ENCODE peak calls at places on chromosomes 16 and 17, in six cellular contexts. E is IMR-90, Z is H1, B is mesendoderm, V is trophoblast cell, N is mesenchymal stem cell. M is an unnamed sample.

GRCh38 chr17:72297326-72298115 is 176.7 kb downstream of the SOX9 start:
- DNase-seq in B (peak; percentile 29), V (no peak), Z (no peak), E (peak; percentile 69), N (peak; percentile 7), M (no peak)

GRCh38 chr17:8253801-8254200 is 4.7 kb downstream of the PFAS start:
- DNase-seq in N (peak; percentile 28), B (peak; percentile 63), V (no peak), E (no peak), Z (no peak), M (no peak)

GRCh38 chr16:85679870-85680269 is 8.9 kb downstream of the GINS2 start:
- DNase-seq in B (no peak), V (peak; percentile 67), Z (no peak), N (no peak), E (no peak), M (no peak)

GRCh38 chr16:70646260-70647241 is at the start of gene IL34:
- DNase-seq in B (no peak), N (no peak), Z (no peak), E (no peak), V (peak; percentile 96), M (no peak)

GRCh38 chr16:24378999-24379398 is 122.9 kb downstream of the CACNG3 start:
- DNase-seq in B (no peak), V (no peak), Z (no peak), E (no peak), N (no peak), M (no peak)

GRCh38 chr16:70430667-70431536 is 8.0 kb downstream of the ST3GAL2 start:
- DNase-seq in N (peak; percentile 55), B (peak; percentile 69), Z (no peak), V (peak; percentile 54), E (peak; percentile 24), M (no peak)

GRCh38 chr16:75351183-75351582 is 82.1 kb downstream of the CFDP1 start:
- DNase-seq in N (peak; percentile 84), E (peak; percentile 80), Z (no peak), B (no peak), V (no peak), M (no peak)

GRCh38 chr17:67785526-67785925 is 39.8 kb upstream of the BPTF start:
- DNase-seq in E (no peak), B (no peak), N (no peak), V (no peak), Z (no peak), M (no peak)

GRCh38 chr16:65180986-65181710 is 59.3 kb upstream of the CDH11 start:
- DNase-seq in Z (no peak), V (no peak), B (no peak), E (no peak), N (no peak), M (no peak)

GRCh38 chr17:40490982-40491381 is 10.4 kb downstream of the TNS4 start:
- DNase-seq in B (no peak), E (no peak), V (no peak), N (no peak), Z (no peak), M (no peak)
- H3K4me3 ChIP-seq in B (no peak overlapping the region), E (no peak overlapping the region), V (no peak overlapping the region), N (peak overlapping the region; percentile 24), Z (no peak overlapping the region), M (no peak overlapping the region)

DNA sequence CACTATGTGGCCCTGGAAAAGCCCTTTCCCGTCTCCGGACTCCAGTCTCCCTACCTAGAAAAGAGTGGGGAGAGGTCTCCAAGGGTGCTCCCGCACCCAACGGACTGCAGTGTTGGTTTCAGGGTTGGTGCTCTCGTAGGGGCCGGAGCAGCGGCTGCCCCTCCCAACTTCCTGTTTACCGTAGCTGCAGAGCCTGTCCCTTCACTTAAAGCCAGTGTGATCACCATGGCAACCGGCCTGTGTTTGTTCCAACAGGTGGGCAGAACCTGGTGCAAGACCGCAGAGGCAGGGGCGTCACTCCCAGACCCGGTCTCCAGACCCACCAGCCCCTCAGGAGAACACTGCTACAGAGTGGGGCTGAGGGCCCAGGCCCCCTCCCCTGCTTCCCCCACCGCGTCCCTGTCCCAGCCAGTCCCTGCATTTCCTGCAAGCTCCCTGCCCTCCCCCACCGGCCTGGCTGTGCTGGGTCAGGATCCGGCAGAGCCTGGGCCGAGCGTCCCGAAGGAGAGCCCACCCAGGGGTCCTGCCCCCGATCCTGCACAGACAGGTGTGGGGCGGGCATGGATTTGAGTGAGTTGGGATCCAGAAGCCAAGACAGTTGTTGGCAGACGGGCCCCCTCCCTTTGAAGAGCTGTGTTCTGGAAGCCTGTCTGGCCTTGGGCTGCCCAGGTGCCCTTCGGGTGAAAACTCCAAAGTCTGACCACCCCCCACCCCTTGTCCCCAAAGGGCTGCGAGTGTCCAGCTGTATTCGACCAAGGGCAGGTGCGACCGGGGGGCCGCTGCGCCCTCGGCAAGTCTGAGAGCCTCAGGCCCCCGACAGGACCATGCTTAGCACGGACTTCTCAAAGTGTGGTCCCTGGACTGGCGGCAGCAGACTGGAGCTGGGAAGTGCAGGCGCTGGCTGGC is 1.5 kb upstream of the BAIAP3 start:
- DNase-seq in E (peak; percentile 30), B (peak; percentile 99), N (peak; percentile 93), V (peak; percentile 63), Z (peak; percentile 91), M (no peak)
- H3K18ac ChIP-seq in E (no peak overlapping the region), B (peak overlapping the region; percentile 25), N (peak overlapping the region; percentile 44), V (peak overlapping the region; percentile 76), Z (no peak overlapping the region), M (peak overlapping the region; percentile 81)

DNA sequence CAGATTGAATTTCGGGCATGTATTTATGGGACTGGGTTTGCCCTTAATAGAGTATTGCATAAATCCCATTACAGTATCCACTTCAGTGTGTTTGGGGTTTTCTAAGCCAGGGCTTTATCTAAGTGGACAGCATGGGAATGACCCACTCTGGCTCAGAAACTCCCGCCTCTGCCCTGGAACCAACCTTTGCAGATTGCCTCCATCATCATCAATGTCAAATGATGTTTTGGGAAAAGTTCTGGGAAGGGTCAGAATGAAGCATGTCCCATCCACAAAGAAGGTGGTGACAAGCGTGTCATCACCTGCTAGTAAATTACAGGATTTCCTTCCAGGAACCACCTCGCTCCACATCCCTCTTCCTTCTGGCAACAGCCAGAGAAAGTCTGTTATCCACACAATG is 36.8 kb downstream of the XYLT1 start:
- DNase-seq in Z (no peak), N (no peak), V (no peak), B (no peak), E (no peak), M (no peak)
- H3K4me3 ChIP-seq in Z (no peak overlapping the region), N (no peak overlapping the region), V (no peak overlapping the region), B (no peak overlapping the region), E (no peak overlapping the region), M (no peak overlapping the region)

GRCh38 chr17:50161911-50162288 is 3.9 kb upstream of the SGCA start:
- DNase-seq in V (no peak), N (no peak), Z (no peak), E (no peak), B (no peak), M (no peak)
- H3K18ac ChIP-seq in V (no peak overlapping the region), N (no peak overlapping the region), Z (peak overlapping the region; percentile 88), E (peak overlapping the region; percentile 15), B (no peak overlapping the region), M (peak overlapping the region; percentile 88)

DNA sequence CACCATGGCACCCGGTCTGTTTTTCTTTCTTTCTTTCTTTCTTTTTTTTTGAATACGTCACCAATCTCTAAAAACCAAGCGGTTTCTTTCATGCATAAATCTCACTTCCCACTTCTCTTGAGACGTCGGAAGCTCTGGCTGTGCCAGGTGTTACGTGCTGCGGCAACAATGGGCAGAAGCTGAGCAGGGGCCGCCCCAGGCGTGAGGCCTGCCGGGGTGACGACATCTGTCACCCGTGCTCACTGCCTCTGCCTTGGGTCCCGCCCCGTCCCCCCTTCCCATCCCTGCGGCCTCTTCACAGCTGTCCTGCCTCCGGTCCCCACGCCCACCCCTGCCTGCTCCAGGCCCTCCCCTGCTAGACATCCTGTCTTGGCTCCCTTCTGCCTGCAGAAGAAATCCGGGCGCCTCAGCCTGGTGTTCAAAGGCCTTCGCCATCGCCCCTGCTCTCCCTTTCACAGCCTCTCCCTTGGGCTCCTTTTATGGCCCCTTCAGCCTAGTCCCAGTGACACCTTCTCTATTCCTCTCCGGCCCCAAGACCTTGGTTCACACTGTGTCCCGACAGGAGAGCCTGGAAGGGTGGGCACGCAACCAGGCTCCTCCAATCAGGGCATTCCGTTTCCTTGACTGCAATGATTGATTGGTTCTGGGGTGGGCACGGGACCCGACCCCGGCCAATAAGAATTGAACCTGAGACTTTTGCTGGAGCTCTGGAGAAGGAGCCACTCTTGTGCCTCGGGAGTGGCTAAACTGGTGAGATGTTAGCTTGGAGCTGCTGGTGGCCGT is 4.8 kb downstream of the P2RX1 start:
- DNase-seq in V (no peak), B (peak; percentile 33), E (no peak), Z (no peak), N (no peak), M (no peak)
- H3K4me3 ChIP-seq in V (no peak overlapping the region), B (no peak overlapping the region), E (no peak overlapping the region), Z (no peak overlapping the region), N (no peak overlapping the region), M (no peak overlapping the region)

DNA sequence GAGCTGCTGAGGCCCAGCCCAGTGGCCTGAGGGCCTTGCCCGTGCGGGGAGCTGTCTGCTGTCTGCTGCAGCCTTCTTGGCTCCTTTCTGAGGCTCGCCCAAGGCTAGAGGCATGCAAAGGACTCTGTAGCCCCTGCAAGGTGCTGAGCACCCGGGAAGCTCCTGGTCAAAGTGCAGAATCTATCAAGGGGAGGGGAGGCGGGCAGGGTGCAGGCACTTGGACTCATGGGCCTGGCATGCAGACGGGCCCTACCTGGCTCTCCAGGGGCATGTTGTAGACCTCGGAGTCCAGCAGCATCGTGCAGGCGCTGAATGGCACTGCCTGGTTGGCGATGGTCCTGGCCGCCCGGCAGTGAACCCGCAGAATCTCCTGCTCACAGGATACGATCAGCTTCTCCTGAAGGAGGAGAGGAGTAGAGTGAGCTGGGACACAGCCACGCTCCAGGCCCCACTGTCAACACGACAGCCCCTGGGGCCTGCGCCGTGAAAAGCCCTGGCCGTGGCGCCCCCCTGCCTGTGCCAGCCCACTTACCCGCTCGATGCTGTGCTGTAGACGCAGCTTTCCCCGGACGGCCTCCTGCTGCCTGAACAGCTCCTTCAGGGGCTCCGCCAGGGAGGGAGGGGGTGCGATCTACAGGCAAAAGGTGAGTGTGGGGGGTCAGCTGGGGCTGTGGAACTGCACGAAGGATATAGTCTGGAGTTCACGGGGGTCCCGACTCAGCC is 57.2 kb downstream of the ZNF778 start:
- DNase-seq in E (no peak), Z (no peak), V (no peak), B (no peak), N (no peak), M (no peak)
- H3K18ac ChIP-seq in E (no peak overlapping the region), Z (no peak overlapping the region), V (no peak overlapping the region), B (no peak overlapping the region), N (no peak overlapping the region), M (no peak overlapping the region)

DNA sequence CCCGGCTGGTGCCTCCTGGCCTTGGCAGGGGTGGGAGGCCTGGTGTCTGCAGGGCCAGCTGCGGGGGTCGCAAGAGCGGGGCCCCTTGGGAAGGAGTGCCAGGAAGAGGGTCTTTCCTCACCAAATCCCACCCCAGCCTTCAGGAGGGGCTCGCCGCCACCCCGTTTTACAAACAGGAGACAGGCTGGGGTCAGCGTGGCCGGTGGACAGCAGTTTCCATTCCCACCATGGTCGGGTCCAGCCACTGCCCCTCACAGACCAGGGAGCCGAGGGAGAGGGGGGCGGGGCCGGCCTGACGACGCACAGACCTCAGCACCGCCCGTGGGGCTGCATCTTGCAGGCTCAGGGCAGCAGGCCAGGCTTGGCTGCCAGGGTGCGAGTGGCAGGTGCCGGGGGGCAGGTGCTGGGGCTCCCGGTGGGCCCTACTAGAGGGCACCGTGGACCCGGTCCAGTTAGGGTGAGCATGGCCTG is 7.6 kb downstream of the CBFA2T3 start:
- DNase-seq in B (no peak), N (no peak), V (no peak), Z (no peak), E (no peak), M (no peak)
- H3K4me3 ChIP-seq in B (no peak overlapping the region), N (no peak overlapping the region), V (no peak overlapping the region), Z (no peak overlapping the region), E (no peak overlapping the region), M (no peak overlapping the region)

M was measured in neuronal stem cell.